ENCODE peak calls at places on chromosomes 11 and 22, in six cellular contexts. B is IMR-90, N is mesenchymal stem cell, W is trophoblast cell, D is neuronal stem cell, O is mesendoderm. Y is an unnamed sample.

GRCh38 chr11:74397531-74398243 is 546 bp downstream of the PGM2L1 start:
- DNase-seq in B (peak; percentile 30), N (peak; percentile 40), W (peak; percentile 77), O (peak; percentile 91), D (peak; percentile 27), Y (peak; percentile 45)

GRCh38 chr11:96113100-96113710 is 189.3 kb upstream of the MTMR2 start:
- DNase-seq in D (no peak), O (no peak), W (no peak), N (peak; percentile 50), B (peak; percentile 77), Y (no peak)

GRCh38 chr11:110801328-110801727 is 89.1 kb upstream of the ARHGAP20 start:
- DNase-seq in W (peak; percentile 28), N (no peak), O (no peak), D (no peak), B (no peak), Y (no peak)

GRCh38 chr11:90254065-90254464 is 31.2 kb upstream of the CHORDC1 start:
- DNase-seq in D (no peak), O (no peak), W (no peak), N (no peak), B (no peak), Y (no peak)

GRCh38 chr22:37462983-37463382 is 23.2 kb downstream of the MFNG start:
- DNase-seq in N (peak; percentile 64), W (peak; percentile 50), B (peak; percentile 49), D (peak; percentile 57), O (peak; percentile 74), Y (peak; percentile 72)

GRCh38 chr11:128302425-128303186 is 284.8 kb downstream of the ETS1 start:
- DNase-seq in W (peak; percentile 83), O (peak; percentile 16), D (no peak), N (no peak), B (no peak), Y (no peak)

GRCh38 chr11:94751216-94751612 is 16.9 kb upstream of the AMOTL1 start:
- DNase-seq in B (no peak), O (no peak), W (peak; percentile 58), D (no peak), N (no peak), Y (no peak)

GRCh38 chr22:46054091-46054877 is 77.3 kb upstream of the WNT7B start:
- DNase-seq in B (peak; percentile 45), N (no peak), O (no peak), W (no peak), D (no peak), Y (no peak)

GRCh38 chr11:72575533-72576170 is 98.6 kb downstream of the PDE2A start:
- DNase-seq in W (no peak), O (no peak), N (no peak), B (no peak), D (no peak), Y (no peak)

GRCh38 chr11:67545280-67545679 is 22.0 kb upstream of the CABP2 start:
- DNase-seq in N (no peak), W (no peak), D (no peak), O (peak; percentile 50), B (no peak), Y (peak; percentile 79)

GRCh38 chr22:25000686-25001085 is 48.2 kb downstream of the KIAA1671 start:
- DNase-seq in D (no peak), W (peak; percentile 96), N (no peak), O (no peak), B (no peak), Y (no peak)

GRCh38 chr11:61511383-61511782 is 2.8 kb downstream of the LRRC10B start:
- DNase-seq in D (no peak), O (no peak), B (no peak), W (no peak), N (no peak), Y (no peak)

GRCh38 chr11:112968988-112969714 is 7.9 kb downstream of the NCAM1 start:
- DNase-seq in D (no peak), N (peak; percentile 47), W (no peak), O (no peak), B (no peak), Y (no peak)

GRCh38 chr22:49570032-49570848 is 257.4 kb downstream of the BRD1 start:
- DNase-seq in B (no peak), O (no peak), W (no peak), D (no peak), N (no peak), Y (peak; percentile 21)

GRCh38 chr11:75273989-75274391 is 33.4 kb downstream of the TPBGL start:
- DNase-seq in B (no peak), N (no peak), D (no peak), W (no peak), O (no peak), Y (peak; percentile 19)

GRCh38 chr22:23306438-23306921 is 126.2 kb downstream of the BCR start:
- DNase-seq in N (peak; percentile 96), W (no peak), O (no peak), D (no peak), B (peak; percentile 74), Y (no peak)

GRCh38 chr11:66727282-66727882 is 1.6 kb downstream of the SPTBN2 start:
- DNase-seq in B (peak; percentile 11), D (no peak), N (peak; percentile 32), W (peak; percentile 31), O (peak; percentile 45), Y (peak; percentile 48)

GRCh38 chr22:27804683-27805297 is 3.2 kb upstream of the MN1 start:
- DNase-seq in O (peak; percentile 72), D (peak; percentile 64), W (peak; percentile 74), N (peak; percentile 74), B (peak; percentile 64), Y (peak; percentile 79)

GRCh38 chr22:29216873-29217666 is 11.4 kb downstream of the EMID1 start:
- DNase-seq in O (no peak), D (no peak), B (peak; percentile 78), W (peak; percentile 19), N (peak; percentile 83), Y (peak; percentile 21)

GRCh38 chr11:26556582-26556981 is 15.5 kb downstream of the MUC15 start:
- DNase-seq in O (no peak), N (no peak), B (no peak), D (no peak), W (no peak), Y (no peak)

GRCh38 chr22:45511847-45512261 is 9.2 kb downstream of the FBLN1 start:
- DNase-seq in N (peak; percentile 91), W (peak; percentile 43), O (no peak), D (no peak), B (peak; percentile 93), Y (no peak)

GRCh38 chr11:7165911-7166310 is 77.1 kb downstream of the RBMXL2 start:
- DNase-seq in N (no peak), D (no peak), W (no peak), O (no peak), B (no peak), Y (no peak)

GRCh38 chr11:119206512-119207299 is 567 bp downstream of the CBL start:
- DNase-seq in D (peak; percentile 17), N (peak; percentile 33), B (no peak), W (peak; percentile 51), O (peak; percentile 61), Y (peak; percentile 62)

GRCh38 chr11:85530596-85530995 is 96.5 kb downstream of the DLG2 start:
- DNase-seq in O (no peak), N (no peak), B (no peak), D (no peak), W (no peak), Y (no peak)

DNA sequence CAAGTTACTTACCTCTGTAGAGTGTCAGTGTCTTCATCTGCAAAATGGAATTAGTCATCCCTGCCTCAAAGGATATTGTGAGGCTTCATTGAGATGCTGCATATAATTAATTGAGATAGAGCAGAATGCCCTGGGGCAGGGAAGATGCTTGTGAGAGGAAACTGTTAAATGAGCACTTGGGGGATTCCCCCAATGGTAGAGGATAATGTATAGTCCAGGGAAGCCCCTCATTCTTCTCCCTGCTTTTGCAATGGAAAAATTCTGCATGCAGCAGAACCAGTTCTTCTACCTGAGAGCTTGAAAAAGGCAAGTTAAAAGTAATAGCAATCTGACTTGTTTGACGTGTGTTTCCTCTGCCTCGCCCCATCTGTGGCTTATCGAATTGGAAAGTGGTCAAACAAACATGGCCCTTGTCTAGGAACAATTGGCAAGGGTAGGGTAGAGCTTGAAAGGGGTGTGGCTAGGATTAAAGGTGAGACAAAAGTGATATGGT is 90.9 kb downstream of the NAV2 start:
- DNase-seq in B (no peak), N (no peak), D (no peak), O (no peak), W (peak; percentile 91), Y (no peak)
- H3K23ac ChIP-seq in B (no peak overlapping the region), N (no peak overlapping the region), D (no peak overlapping the region), O (no peak overlapping the region), W (no peak overlapping the region), Y (no peak overlapping the region)

GRCh38 chr11:14358729-14359439 is at the start of gene RRAS2:
- DNase-seq in D (peak; percentile 77), W (peak; percentile 71), B (peak; percentile 65), N (peak; percentile 82), O (peak; percentile 91), Y (peak; percentile 86)

GRCh38 chr11:14360976-14361375 is 2.0 kb upstream of the RRAS2 start:
- DNase-seq in W (peak; percentile 90), B (no peak), N (no peak), D (no peak), O (no peak), Y (no peak)

GRCh38 chr11:14359573-14360031 is 619 bp upstream of the RRAS2 start:
- DNase-seq in N (no peak), D (no peak), W (peak; percentile 60), O (no peak), B (peak; percentile 35), Y (no peak)

GRCh38 chr11:14357843-14358728 is 897 bp downstream of the RRAS2 start:
- DNase-seq in N (peak; percentile 80), B (peak; percentile 54), O (peak; percentile 94), D (peak; percentile 67), W (peak; percentile 83), Y (peak; percentile 72)

DNA sequence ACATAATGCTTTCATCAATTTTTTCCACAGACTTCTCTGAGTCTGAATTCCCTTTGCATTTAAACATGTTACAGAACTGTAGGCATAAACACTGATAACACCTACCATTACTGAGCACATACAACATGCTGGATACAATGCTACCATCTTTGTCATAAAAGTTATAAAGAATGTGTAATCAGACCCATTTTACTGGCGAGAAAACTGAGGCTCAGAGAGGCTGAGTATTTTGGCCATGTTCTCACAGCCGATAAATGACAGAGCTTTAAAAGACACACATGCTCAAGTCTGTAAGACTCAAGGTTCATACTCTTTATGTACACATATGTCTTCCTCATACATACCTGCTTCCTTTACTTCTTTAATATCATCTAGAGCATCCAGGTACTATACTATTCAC is 2.6 kb downstream of the RRAS2 start:
- DNase-seq in B (no peak), D (no peak), O (no peak), W (no peak), N (no peak), Y (no peak)
- H3K23ac ChIP-seq in B (no peak overlapping the region), D (no peak overlapping the region), O (no peak overlapping the region), W (no peak overlapping the region), N (no peak overlapping the region), Y (no peak overlapping the region)

GRCh38 chr11:83159901-83160865 is 3.3 kb downstream of the PCF11 start:
- DNase-seq in B (peak; percentile 49), O (no peak), N (peak; percentile 39), D (no peak), W (peak; percentile 93), Y (no peak)
- H3K23ac ChIP-seq in B (peak overlapping the region; percentile 71), O (no peak overlapping the region), N (no peak overlapping the region), D (no peak overlapping the region), W (no peak overlapping the region), Y (no peak overlapping the region)

DNA sequence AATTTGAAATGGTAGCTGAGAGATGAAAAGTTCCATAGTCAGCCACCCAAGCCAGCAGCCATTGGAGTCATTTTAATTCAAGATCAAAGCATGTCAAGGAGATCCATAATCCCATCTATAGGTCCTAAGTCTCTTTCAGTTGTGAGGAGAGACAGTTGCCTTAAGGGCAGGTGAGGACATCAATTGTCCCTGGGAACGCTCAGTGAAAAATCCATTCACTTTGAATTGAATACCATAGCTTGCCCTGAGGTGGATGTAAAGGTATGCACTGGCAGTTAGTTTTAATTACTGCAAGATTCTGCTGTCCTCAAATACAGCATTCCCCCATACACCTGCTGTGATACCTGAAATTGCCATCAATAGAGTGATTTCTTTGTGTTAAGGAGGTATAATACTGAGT is 25.3 kb upstream of the TBCEL start:
- DNase-seq in N (no peak), W (no peak), B (no peak), D (no peak), O (peak; percentile 85), Y (no peak)
- H3K23ac ChIP-seq in N (no peak overlapping the region), W (no peak overlapping the region), B (no peak overlapping the region), D (no peak overlapping the region), O (no peak overlapping the region), Y (no peak overlapping the region)

Y was measured in H9.